ENCODE peak calls at places on chromosome 7, in six cellular contexts. P is adrenal gland, H is IMR-90, W is testis, I is transverse colon, V is A549. U is an unnamed sample.

GRCh38 chr7:94401411-94401810 is 6.7 kb downstream of the COL1A2 start:
- DNase-seq in W (no peak), I (no peak), H (no peak), P (no peak), V (no peak), U (no peak)

GRCh38 chr7:47513741-47514241 is 68.1 kb downstream of the TNS3 start:
- DNase-seq in P (no peak), H (peak; percentile 93), I (no peak), V (no peak), W (no peak), U (peak; percentile 47)

GRCh38 chr7:2551418-2551817 is 3.9 kb downstream of the BRAT1 start:
- DNase-seq in H (no peak), V (no peak), I (no peak), P (peak; percentile 65), W (no peak), U (no peak)

GRCh38 chr7:147547252-147547897 is 1043.2 kb upstream of the C7orf33 start:
- DNase-seq in V (peak; percentile 28), I (peak; percentile 10), H (peak; percentile 9), W (peak; percentile 35), P (peak; percentile 23), U (no peak)

GRCh38 chr7:134434701-134435100 is 24.2 kb downstream of the AKR1B1 start:
- DNase-seq in I (no peak), H (no peak), V (no peak), W (no peak), P (no peak), U (no peak)

GRCh38 chr7:156318426-156318825 is 322.1 kb upstream of the RNF32 start:
- DNase-seq in I (no peak), W (peak; percentile 79), V (no peak), H (no peak), P (no peak), U (no peak)

GRCh38 chr7:24889611-24890010 is 90.4 kb downstream of the OSBPL3 start:
- DNase-seq in V (no peak), H (no peak), I (no peak), P (no peak), W (no peak), U (no peak)

GRCh38 chr7:33054261-33054964 is 8.2 kb downstream of the NT5C3A start:
- DNase-seq in H (peak; percentile 39), P (no peak), V (no peak), I (no peak), W (no peak), U (no peak)

GRCh38 chr7:36224916-36225858 is 72.1 kb downstream of the EEPD1 start:
- DNase-seq in W (no peak), P (no peak), V (no peak), H (peak; percentile 66), I (no peak), U (no peak)

GRCh38 chr7:127792528-127793342 is 140.7 kb downstream of the SND1 start:
- DNase-seq in H (no peak), W (peak; percentile 22), P (no peak), I (peak; percentile 20), V (peak; percentile 48), U (no peak)

GRCh38 chr7:126689037-126689436 is 563.7 kb downstream of the GRM8 start:
- DNase-seq in P (no peak), H (no peak), W (no peak), V (no peak), I (no peak), U (no peak)

GRCh38 chr7:29109356-29109755 is 37.0 kb downstream of the CPVL start:
- DNase-seq in P (no peak), H (no peak), W (no peak), V (no peak), I (no peak), U (no peak)

GRCh38 chr7:66047426-66047825 is 28.2 kb upstream of the ASL start:
- DNase-seq in V (peak; percentile 77), W (no peak), I (no peak), P (no peak), H (peak; percentile 95), U (no peak)

GRCh38 chr7:81684513-81685262 is 85.2 kb downstream of the HGF start:
- DNase-seq in V (peak; percentile 97), H (peak; percentile 100), P (peak; percentile 90), W (peak; percentile 81), I (peak; percentile 79), U (peak; percentile 92)

GRCh38 chr7:28688651-28689050 is 269.5 kb downstream of the TRIL start:
- DNase-seq in I (no peak), W (no peak), P (no peak), H (peak; percentile 52), V (no peak), U (no peak)

GRCh38 chr7:117582219-117582704 is 102.4 kb downstream of the CFTR start:
- DNase-seq in H (peak; percentile 98), V (peak; percentile 97), W (peak; percentile 18), P (peak; percentile 17), I (no peak), U (peak; percentile 23)

GRCh38 chr7:14806886-14807285 is 95.7 kb downstream of the DGKB start:
- DNase-seq in P (no peak), H (peak; percentile 3), W (no peak), V (no peak), I (no peak), U (no peak)

GRCh38 chr7:137691566-137691965 is 155.2 kb downstream of the DGKI start:
- DNase-seq in V (no peak), H (no peak), P (no peak), W (no peak), I (no peak), U (no peak)

GRCh38 chr7:35705932-35706461 is 11.1 kb upstream of the HERPUD2 start:
- DNase-seq in H (peak; percentile 13), V (no peak), W (no peak), P (no peak), I (no peak), U (no peak)

GRCh38 chr7:35380739-35381224 is 126.9 kb upstream of the TBX20 start:
- DNase-seq in V (no peak), W (no peak), P (no peak), I (no peak), H (no peak), U (no peak)

GRCh38 chr7:70456729-70457128 is 675.2 kb upstream of the GALNT17 start:
- DNase-seq in I (no peak), H (no peak), W (no peak), P (no peak), V (no peak), U (no peak)

GRCh38 chr7:76063525-76063924 is 15.6 kb downstream of the MDH2 start:
- DNase-seq in W (peak; percentile 27), V (no peak), P (no peak), I (peak; percentile 85), H (no peak), U (no peak)

GRCh38 chr7:118264836-118265235 is 40.3 kb downstream of the ANKRD7 start:
- DNase-seq in P (no peak), V (no peak), W (no peak), H (no peak), I (no peak), U (no peak)

GRCh38 chr7:73999664-74000420 is 28.1 kb upstream of the ELN start:
- DNase-seq in W (peak; percentile 61), H (peak; percentile 84), P (no peak), I (peak; percentile 34), V (no peak), U (peak; percentile 73)

GRCh38 chr7:115135769-115136410 is 214.0 kb downstream of the MDFIC start:
- DNase-seq in H (no peak), P (no peak), V (no peak), I (no peak), W (no peak), U (peak; percentile 16)

GRCh38 chr7:78081344-78081743 is 282.8 kb downstream of the PHTF2 start:
- DNase-seq in H (no peak), V (no peak), P (no peak), I (no peak), W (no peak), U (no peak)

GRCh38 chr7:78082556-78082955 is 284.0 kb downstream of the PHTF2 start:
- DNase-seq in V (no peak), W (no peak), I (no peak), P (no peak), H (no peak), U (no peak)

GRCh38 chr7:78080811-78081210 is 282.2 kb downstream of the PHTF2 start:
- DNase-seq in I (no peak), W (no peak), V (no peak), P (no peak), H (peak; percentile 35), U (no peak)

GRCh38 chr7:78080241-78080640 is 281.7 kb downstream of the PHTF2 start:
- DNase-seq in V (no peak), H (no peak), I (no peak), P (no peak), W (no peak), U (no peak)

GRCh38 chr7:78081888-78082287 is 283.3 kb downstream of the PHTF2 start:
- DNase-seq in V (no peak), P (no peak), W (no peak), H (no peak), I (no peak), U (no peak)
- TF ChIP-seq CTCF in V (no peak), P (no peak), W (no peak), H (no peak), I (no peak), U (no peak)

DNA sequence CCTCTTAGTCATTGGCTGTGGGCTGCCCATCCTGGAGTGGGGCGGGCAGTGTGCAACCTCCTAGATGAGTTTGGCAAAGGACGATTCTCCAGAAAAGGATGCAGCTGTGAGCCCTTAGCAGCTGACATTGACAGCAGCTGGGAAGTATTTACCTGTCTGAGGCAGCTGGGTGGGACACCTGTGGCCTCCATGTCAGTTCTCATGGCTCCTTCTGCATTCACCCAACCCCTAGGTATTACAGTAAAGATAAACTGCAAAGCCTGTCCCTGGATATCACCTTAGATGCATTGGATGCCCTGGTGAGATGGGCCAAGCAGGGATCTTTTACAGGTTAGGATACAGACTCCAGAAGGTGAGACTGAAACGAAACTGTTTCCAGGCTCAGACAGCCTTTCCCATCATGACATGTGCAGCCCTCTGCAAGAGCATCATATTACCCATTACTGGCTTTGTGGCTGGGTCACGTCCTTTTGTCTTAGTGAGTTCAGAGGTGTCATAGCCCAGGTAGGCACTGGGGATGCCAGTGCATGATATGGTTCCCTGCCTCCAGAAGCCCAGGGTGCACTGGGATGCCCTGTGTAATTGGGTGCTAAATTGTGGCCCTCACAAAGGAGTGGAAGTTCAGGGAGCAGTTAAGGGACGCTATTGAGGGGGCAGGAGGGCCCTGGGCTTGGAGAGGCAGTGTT is 28.9 kb downstream of the MINDY4 start:
- DNase-seq in I (no peak), H (no peak), P (no peak), W (no peak), V (no peak), U (no peak)
- H3K4me1 ChIP-seq in I (peaks cover 39% of the 10 kb centered on the region), H (peaks cover 51% of the 10 kb centered on the region), P (no peaks in the 10 kb centered on the region), W (peaks cover 17% of the 10 kb centered on the region), V (peaks cover 24% of the 10 kb centered on the region), U (peaks cover 9% of the 10 kb centered on the region)

GRCh38 chr7:96388620-96389383 is 66.9 kb upstream of the SLC25A13 start:
- DNase-seq in H (peak; percentile 84), W (no peak), I (no peak), V (peak; percentile 9), P (no peak), U (no peak)
- TF ChIP-seq POLR2A in H (no peak), W (no peak), I (no peak), V (no peak), P (no peak), U (no peak)

DNA sequence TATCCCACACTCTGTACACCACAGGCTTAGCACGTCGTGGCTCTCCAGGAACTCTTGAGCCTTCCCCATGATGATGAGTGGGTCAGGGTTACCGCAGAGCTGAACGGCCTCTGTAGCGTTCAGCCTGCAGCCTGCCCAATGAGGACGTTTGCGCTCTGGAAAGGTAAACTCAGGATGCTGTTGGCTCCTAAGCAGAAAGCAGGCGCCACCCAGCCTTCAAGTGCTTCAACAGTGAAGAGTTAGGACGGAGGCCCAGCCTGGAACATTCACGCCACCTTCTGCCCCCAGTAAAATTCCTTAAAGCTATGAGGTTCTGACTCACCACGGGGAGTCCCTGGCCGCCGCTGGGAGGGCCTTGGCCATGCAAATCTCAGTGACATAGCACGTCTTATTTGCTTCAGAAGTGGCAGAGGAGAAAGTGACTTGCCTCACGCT is 161.5 kb upstream of the SH2B2 start:
- DNase-seq in P (peak; percentile 78), V (peak; percentile 96), I (peak; percentile 29), W (peak; percentile 32), H (peak; percentile 93), U (peak; percentile 67)
- TF ChIP-seq CTCF in P (no peak), V (peak; percentile 54), I (no peak), W (no peak), H (peak; percentile 49), U (peak; percentile 31)

U was measured in uterus.